ENCODE peak calls at places on chromosomes 4 and X, in seven cellular contexts. One of them, this sample, is unnamed.

GRCh38 chrX:8636442-8636841 is 95.5 kb downstream of the ANOS1 start:
- DNase-seq in sigmoid colon: no peak
- DNase-seq in hepatocyte: no peak
- DNase-seq in IMR-90: no peak
- DNase-seq in right lobe of liver: no peak
- DNase-seq in cardiac muscle cell: no peak
- DNase-seq in left ventricle myocardium inferior: no peak
- DNase-seq in this sample: no peak

GRCh38 chrX:69323786-69324720 is 158.8 kb upstream of the PJA1 start:
- DNase-seq in sigmoid colon: no peak
- DNase-seq in hepatocyte: no peak
- DNase-seq in IMR-90: no peak
- DNase-seq in right lobe of liver: no peak
- DNase-seq in cardiac muscle cell: no peak
- DNase-seq in left ventricle myocardium inferior: no peak
- DNase-seq in this sample: no peak

GRCh38 chr4:120693817-120694216 is 228.7 kb downstream of the PRDM5 start:
- DNase-seq in sigmoid colon: no peak
- DNase-seq in hepatocyte: no peak
- DNase-seq in IMR-90: no peak
- DNase-seq in right lobe of liver: no peak
- DNase-seq in cardiac muscle cell: no peak
- DNase-seq in left ventricle myocardium inferior: no peak
- DNase-seq in this sample: no peak

GRCh38 chr4:38529189-38530115 is 134.5 kb upstream of the KLF3 start:
- DNase-seq in sigmoid colon: no peak
- DNase-seq in hepatocyte: no peak
- DNase-seq in IMR-90: no peak
- DNase-seq in right lobe of liver: peak; percentile 38
- DNase-seq in cardiac muscle cell: no peak
- DNase-seq in left ventricle myocardium inferior: peak; percentile 20
- DNase-seq in this sample: peak; percentile 65

GRCh38 chrX:85611926-85612325 is 232.5 kb upstream of the POF1B start:
- DNase-seq in sigmoid colon: no peak
- DNase-seq in hepatocyte: no peak
- DNase-seq in IMR-90: peak; percentile 22
- DNase-seq in right lobe of liver: no peak
- DNase-seq in cardiac muscle cell: no peak
- DNase-seq in left ventricle myocardium inferior: no peak
- DNase-seq in this sample: no peak

GRCh38 chr4:152100378-152101201 is 339.8 kb upstream of the GATB start:
- DNase-seq in sigmoid colon: no peak
- DNase-seq in hepatocyte: no peak
- DNase-seq in IMR-90: no peak
- DNase-seq in right lobe of liver: no peak
- DNase-seq in cardiac muscle cell: no peak
- DNase-seq in left ventricle myocardium inferior: no peak
- DNase-seq in this sample: no peak

GRCh38 chr4:29948451-29948850 is 771.7 kb upstream of the PCDH7 start:
- DNase-seq in sigmoid colon: no peak
- DNase-seq in hepatocyte: no peak
- DNase-seq in IMR-90: no peak
- DNase-seq in right lobe of liver: no peak
- DNase-seq in cardiac muscle cell: no peak
- DNase-seq in left ventricle myocardium inferior: no peak
- DNase-seq in this sample: no peak

GRCh38 chrX:123607806-123608205 is 125.0 kb downstream of the THOC2 start:
- DNase-seq in sigmoid colon: no peak
- DNase-seq in hepatocyte: no peak
- DNase-seq in IMR-90: no peak
- DNase-seq in right lobe of liver: no peak
- DNase-seq in cardiac muscle cell: no peak
- DNase-seq in left ventricle myocardium inferior: no peak
- DNase-seq in this sample: no peak

GRCh38 chr4:143338313-143338712 is 1.6 kb downstream of the GAB1 start:
- DNase-seq in sigmoid colon: no peak
- DNase-seq in hepatocyte: no peak
- DNase-seq in IMR-90: no peak
- DNase-seq in right lobe of liver: no peak
- DNase-seq in cardiac muscle cell: no peak
- DNase-seq in left ventricle myocardium inferior: no peak
- DNase-seq in this sample: no peak

GRCh38 chrX:21612154-21612553 is 46.0 kb downstream of the KLHL34 start:
- DNase-seq in sigmoid colon: no peak
- DNase-seq in hepatocyte: no peak
- DNase-seq in IMR-90: no peak
- DNase-seq in right lobe of liver: no peak
- DNase-seq in cardiac muscle cell: no peak
- DNase-seq in left ventricle myocardium inferior: no peak
- DNase-seq in this sample: no peak

GRCh38 chr4:173227753-173228152 is 59.1 kb downstream of the GALNT7 start:
- DNase-seq in sigmoid colon: no peak
- DNase-seq in hepatocyte: no peak
- DNase-seq in IMR-90: no peak
- DNase-seq in right lobe of liver: no peak
- DNase-seq in cardiac muscle cell: no peak
- DNase-seq in left ventricle myocardium inferior: no peak
- DNase-seq in this sample: no peak

GRCh38 chr4:10856271-10856670 is 171.7 kb upstream of the CLNK start:
- DNase-seq in sigmoid colon: no peak
- DNase-seq in hepatocyte: no peak
- DNase-seq in IMR-90: no peak
- DNase-seq in right lobe of liver: no peak
- DNase-seq in cardiac muscle cell: no peak
- DNase-seq in left ventricle myocardium inferior: no peak
- DNase-seq in this sample: no peak

GRCh38 chr4:102139132-102139573 is 206.1 kb downstream of the SLC39A8 start:
- DNase-seq in sigmoid colon: no peak
- DNase-seq in hepatocyte: no peak
- DNase-seq in IMR-90: no peak
- DNase-seq in right lobe of liver: no peak
- DNase-seq in cardiac muscle cell: no peak
- DNase-seq in left ventricle myocardium inferior: no peak
- DNase-seq in this sample: no peak

DNA sequence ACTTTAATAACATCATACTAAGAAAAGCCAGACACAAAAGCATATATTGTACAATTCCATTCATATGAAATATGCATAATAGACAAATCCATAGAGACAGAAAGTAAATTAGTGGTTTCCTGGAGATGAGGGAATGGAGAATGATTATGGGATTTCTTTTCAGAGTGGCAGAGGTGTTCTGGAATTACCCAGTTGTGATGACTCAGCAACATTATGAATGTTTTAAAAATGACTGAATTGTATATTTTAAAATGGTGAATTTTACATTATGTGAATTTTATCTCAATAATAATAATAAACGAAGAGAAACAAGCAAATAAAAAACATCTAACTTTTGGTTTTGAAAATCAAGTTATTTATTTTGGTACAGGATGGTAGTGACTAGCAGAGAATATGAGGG is 11.2 kb downstream of the ZXDA start:
- DNase-seq in sigmoid colon: no peak
- DNase-seq in hepatocyte: no peak
- DNase-seq in IMR-90: no peak
- DNase-seq in right lobe of liver: no peak
- DNase-seq in cardiac muscle cell: no peak
- DNase-seq in left ventricle myocardium inferior: no peak
- DNase-seq in this sample: no peak
- H3K9me3 ChIP-seq in sigmoid colon: no peaks in the 10 kb centered on the region
- H3K9me3 ChIP-seq in hepatocyte: peaks cover 8% of the 10 kb centered on the region
- H3K9me3 ChIP-seq in IMR-90: no peaks in the 10 kb centered on the region
- H3K9me3 ChIP-seq in right lobe of liver: no peaks in the 10 kb centered on the region
- H3K9me3 ChIP-seq in cardiac muscle cell: no peaks in the 10 kb centered on the region
- H3K9me3 ChIP-seq in left ventricle myocardium inferior: no peaks in the 10 kb centered on the region
- H3K9me3 ChIP-seq in this sample: no peaks in the 10 kb centered on the region

DNA sequence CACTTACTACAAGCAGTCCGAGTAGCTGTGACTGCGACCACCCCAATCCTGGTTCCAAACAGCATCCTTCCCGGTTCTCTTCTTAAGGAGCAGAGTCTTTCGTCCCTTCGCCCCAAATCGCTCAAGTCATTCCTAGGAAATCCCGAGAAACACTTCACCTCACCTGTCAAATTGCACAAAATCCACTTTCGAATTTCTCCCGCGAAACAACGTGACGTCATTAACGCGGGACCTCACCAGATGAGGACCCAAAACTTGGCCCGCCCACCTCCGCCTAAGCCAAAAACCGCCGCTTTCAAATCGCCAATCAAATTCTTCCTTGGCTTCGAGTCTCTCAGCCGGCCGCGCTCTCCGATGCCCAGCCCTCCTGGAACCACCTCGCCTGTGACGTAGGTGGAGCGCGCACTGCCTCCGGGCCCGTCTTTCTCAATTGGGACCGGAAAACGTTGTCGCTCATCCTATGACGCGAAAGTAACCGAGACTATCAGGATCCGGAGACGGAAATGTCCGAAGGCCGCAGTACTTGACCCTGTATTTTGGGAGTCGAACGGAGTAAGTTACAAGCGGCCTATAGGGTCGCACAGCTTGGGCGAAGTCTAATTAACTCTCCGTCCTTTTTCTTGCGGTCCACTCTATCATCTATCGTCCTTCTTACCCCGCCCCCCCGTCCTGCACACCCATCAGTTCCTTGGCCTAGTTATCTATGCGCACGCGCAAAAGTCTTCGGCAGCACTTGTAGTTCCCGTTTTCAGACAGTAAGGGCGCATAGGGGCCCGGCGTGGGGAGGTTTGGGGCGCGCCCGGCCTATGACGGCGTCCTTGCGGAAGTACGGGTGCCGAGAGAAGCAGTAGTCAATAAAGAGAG is at the start of the genes LARP7 and ZGRF1:
- DNase-seq in sigmoid colon: peak; percentile 100
- DNase-seq in hepatocyte: peak; percentile 99
- DNase-seq in IMR-90: peak; percentile 99
- DNase-seq in right lobe of liver: peak; percentile 99
- DNase-seq in cardiac muscle cell: peak; percentile 100
- DNase-seq in left ventricle myocardium inferior: peak; percentile 99
- DNase-seq in this sample: peak; percentile 99
- TF ChIP-seq CTCF in sigmoid colon: peak; percentile 99
- TF ChIP-seq CTCF in hepatocyte: peak; percentile 74
- TF ChIP-seq CTCF in IMR-90: peak; percentile 96
- TF ChIP-seq CTCF in right lobe of liver: peak; percentile 83
- TF ChIP-seq CTCF in cardiac muscle cell: peak; percentile 89
- TF ChIP-seq CTCF in left ventricle myocardium inferior: peak; percentile 91
- TF ChIP-seq CTCF in this sample: peak; percentile 94

GRCh38 chr4:5751918-5752802 is 41.2 kb downstream of the EVC start:
- DNase-seq in sigmoid colon: peak; percentile 60
- DNase-seq in hepatocyte: peak; percentile 35
- DNase-seq in IMR-90: peak; percentile 90
- DNase-seq in right lobe of liver: no peak
- DNase-seq in cardiac muscle cell: no peak
- DNase-seq in left ventricle myocardium inferior: no peak
- DNase-seq in this sample: no peak

GRCh38 chr4:5747746-5748365 is 36.9 kb downstream of the EVC start:
- DNase-seq in sigmoid colon: peak; percentile 68
- DNase-seq in hepatocyte: peak; percentile 63
- DNase-seq in IMR-90: peak; percentile 99
- DNase-seq in right lobe of liver: no peak
- DNase-seq in cardiac muscle cell: no peak
- DNase-seq in left ventricle myocardium inferior: no peak
- DNase-seq in this sample: no peak

GRCh38 chr4:5749568-5749967 is 38.6 kb downstream of the EVC start:
- DNase-seq in sigmoid colon: peak; percentile 41
- DNase-seq in hepatocyte: no peak
- DNase-seq in IMR-90: no peak
- DNase-seq in right lobe of liver: no peak
- DNase-seq in cardiac muscle cell: no peak
- DNase-seq in left ventricle myocardium inferior: no peak
- DNase-seq in this sample: no peak

GRCh38 chr4:5751073-5751917 is 40.3 kb downstream of the EVC start:
- DNase-seq in sigmoid colon: peak; percentile 58
- DNase-seq in hepatocyte: peak; percentile 35
- DNase-seq in IMR-90: peak; percentile 81
- DNase-seq in right lobe of liver: no peak
- DNase-seq in cardiac muscle cell: no peak
- DNase-seq in left ventricle myocardium inferior: no peak
- DNase-seq in this sample: no peak

DNA sequence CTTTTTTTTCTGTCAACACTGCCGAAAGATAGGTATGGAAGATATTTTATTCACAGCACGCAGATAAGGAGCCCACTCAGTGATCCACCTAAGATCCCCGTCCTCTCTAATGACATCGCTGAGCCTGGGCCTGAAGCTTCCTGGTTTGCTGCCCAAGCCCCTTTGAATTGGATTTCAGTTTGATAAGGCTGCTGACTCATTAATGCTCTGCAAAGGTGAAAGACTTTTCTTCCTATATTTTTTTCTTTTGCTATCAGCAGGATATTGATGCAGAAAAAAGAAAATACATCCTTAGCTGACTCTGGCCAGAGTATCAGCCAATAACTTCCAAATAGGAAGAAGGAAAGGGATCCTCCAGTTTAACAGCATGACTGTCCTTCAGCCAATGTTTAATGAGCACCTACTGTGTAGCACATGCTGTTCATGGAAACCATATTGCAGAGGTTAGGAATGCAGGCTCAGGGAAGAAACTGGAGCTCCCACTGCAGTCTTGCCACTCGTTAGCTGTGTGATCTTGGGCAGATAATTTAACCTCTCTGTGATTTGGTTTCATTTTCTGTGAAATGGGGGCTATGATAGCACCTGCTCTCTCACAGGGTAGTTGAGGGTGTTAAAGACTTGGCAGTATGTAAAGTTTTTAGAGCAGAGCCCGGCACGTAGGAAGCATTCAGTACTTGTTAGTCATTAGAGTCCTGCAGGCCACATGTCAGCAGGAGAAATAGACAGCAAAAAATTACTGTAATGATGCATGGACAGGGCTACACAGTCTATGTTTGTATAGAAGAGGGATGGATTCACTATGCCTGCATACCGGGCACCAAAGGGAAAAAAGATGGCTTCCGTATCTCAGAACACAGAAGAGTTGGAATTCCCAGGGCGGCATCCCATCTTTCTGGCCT is 39.3 kb downstream of the EVC start:
- DNase-seq in sigmoid colon: peak; percentile 10
- DNase-seq in hepatocyte: no peak
- DNase-seq in IMR-90: peak; percentile 84
- DNase-seq in right lobe of liver: no peak
- DNase-seq in cardiac muscle cell: no peak
- DNase-seq in left ventricle myocardium inferior: no peak
- DNase-seq in this sample: no peak
- H3K4me3 ChIP-seq in sigmoid colon: no peak overlapping the region
- H3K4me3 ChIP-seq in hepatocyte: no peak overlapping the region
- H3K4me3 ChIP-seq in IMR-90: no peak overlapping the region
- H3K4me3 ChIP-seq in right lobe of liver: no peak overlapping the region
- H3K4me3 ChIP-seq in cardiac muscle cell: no peak overlapping the region
- H3K4me3 ChIP-seq in left ventricle myocardium inferior: no peak overlapping the region
- H3K4me3 ChIP-seq in this sample: no peak overlapping the region

DNA sequence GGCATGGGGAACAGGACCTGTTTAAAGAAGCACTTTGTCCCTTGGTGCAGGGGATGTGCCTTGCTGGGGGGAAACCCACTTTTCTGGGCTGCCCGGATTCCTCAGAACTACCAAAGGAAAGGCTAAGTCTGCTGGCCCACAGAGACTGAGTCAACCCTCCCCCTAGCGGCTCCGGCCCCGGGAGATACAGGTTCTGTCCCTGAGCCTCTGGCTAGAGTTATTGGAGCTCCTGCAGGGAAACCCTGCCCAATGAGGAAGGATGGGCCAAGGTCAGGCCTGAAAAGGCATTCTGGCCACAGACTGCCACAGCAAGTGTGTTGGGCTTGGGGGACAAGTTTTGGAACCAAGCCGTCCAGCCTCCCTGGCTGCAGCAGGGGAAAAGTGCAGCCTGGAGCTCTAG is 490.9 kb upstream of the ACTRT1 start:
- DNase-seq in sigmoid colon: no peak
- DNase-seq in hepatocyte: no peak
- DNase-seq in IMR-90: no peak
- DNase-seq in right lobe of liver: no peak
- DNase-seq in cardiac muscle cell: no peak
- DNase-seq in left ventricle myocardium inferior: no peak
- DNase-seq in this sample: no peak
- H3K9me3 ChIP-seq in sigmoid colon: no peaks in the 10 kb centered on the region
- H3K9me3 ChIP-seq in hepatocyte: no peaks in the 10 kb centered on the region
- H3K9me3 ChIP-seq in IMR-90: peaks cover 4% of the 10 kb centered on the region
- H3K9me3 ChIP-seq in right lobe of liver: no peaks in the 10 kb centered on the region
- H3K9me3 ChIP-seq in cardiac muscle cell: no peaks in the 10 kb centered on the region
- H3K9me3 ChIP-seq in left ventricle myocardium inferior: no peaks in the 10 kb centered on the region
- H3K9me3 ChIP-seq in this sample: no peaks in the 10 kb centered on the region

This sample was measured in left lung.